ENCODE peak calls at places on chromosomes 7 and 10, in eight cellular contexts. One of them, this sample, is unnamed.

GRCh38 chr7:42929449-42929848 is 2.5 kb downstream of the PSMA2 start:
- DNase-seq in fibroblast of mammary gland: no peak
- DNase-seq in tibial artery: no peak
- DNase-seq in H9: no peak
- DNase-seq in HL-60: no peak
- DNase-seq in H1: no peak
- DNase-seq in cardiac muscle cell: no peak
- DNase-seq in activated CD8-positive, alpha-beta T cell treated with anti-CD3 and anti-CD28 coated beads for 36 hours: no peak
- DNase-seq in this sample: no peak

GRCh38 chr10:35480150-35480549 is 125.0 kb upstream of the GJD4 start:
- DNase-seq in activated CD8-positive, alpha-beta T cell treated with anti-CD3 and anti-CD28 coated beads for 36 hours: no peak
- DNase-seq in H1: no peak
- DNase-seq in HL-60: no peak
- DNase-seq in fibroblast of mammary gland: no peak
- DNase-seq in cardiac muscle cell: no peak
- DNase-seq in tibial artery: no peak
- DNase-seq in H9: peak; percentile 40
- DNase-seq in this sample: no peak

GRCh38 chr7:140229101-140229525 is 52.3 kb upstream of the KDM7A start:
- DNase-seq in cardiac muscle cell: no peak
- DNase-seq in fibroblast of mammary gland: no peak
- DNase-seq in tibial artery: no peak
- DNase-seq in H9: no peak
- DNase-seq in H1: no peak
- DNase-seq in activated CD8-positive, alpha-beta T cell treated with anti-CD3 and anti-CD28 coated beads for 36 hours: peak; percentile 50
- DNase-seq in HL-60: no peak
- DNase-seq in this sample: no peak

GRCh38 chr7:118195837-118196474 is 12.0 kb downstream of the LSM8 start:
- DNase-seq in tibial artery: peak; percentile 32
- DNase-seq in fibroblast of mammary gland: peak; percentile 75
- DNase-seq in activated CD8-positive, alpha-beta T cell treated with anti-CD3 and anti-CD28 coated beads for 36 hours: peak; percentile 76
- DNase-seq in H9: no peak
- DNase-seq in cardiac muscle cell: peak; percentile 80
- DNase-seq in H1: peak; percentile 55
- DNase-seq in HL-60: peak; percentile 59
- DNase-seq in this sample: no peak

GRCh38 chr10:51964630-51965029 is 265.2 kb upstream of the CSTF2T start:
- DNase-seq in H1: no peak
- DNase-seq in cardiac muscle cell: no peak
- DNase-seq in H9: no peak
- DNase-seq in fibroblast of mammary gland: peak; percentile 3
- DNase-seq in HL-60: no peak
- DNase-seq in tibial artery: no peak
- DNase-seq in activated CD8-positive, alpha-beta T cell treated with anti-CD3 and anti-CD28 coated beads for 36 hours: no peak
- DNase-seq in this sample: no peak

GRCh38 chr7:128309124-128309523 is 34.6 kb downstream of the RBM28 start:
- DNase-seq in H9: no peak
- DNase-seq in fibroblast of mammary gland: no peak
- DNase-seq in tibial artery: no peak
- DNase-seq in H1: no peak
- DNase-seq in activated CD8-positive, alpha-beta T cell treated with anti-CD3 and anti-CD28 coated beads for 36 hours: no peak
- DNase-seq in cardiac muscle cell: no peak
- DNase-seq in HL-60: no peak
- DNase-seq in this sample: no peak

GRCh38 chr7:81470084-81470723 is 299.6 kb downstream of the HGF start:
- DNase-seq in cardiac muscle cell: peak; percentile 81
- DNase-seq in H9: peak; percentile 72
- DNase-seq in H1: peak; percentile 69
- DNase-seq in activated CD8-positive, alpha-beta T cell treated with anti-CD3 and anti-CD28 coated beads for 36 hours: peak; percentile 45
- DNase-seq in HL-60: peak; percentile 56
- DNase-seq in fibroblast of mammary gland: peak; percentile 76
- DNase-seq in tibial artery: peak; percentile 38
- DNase-seq in this sample: no peak

GRCh38 chr7:11193131-11193867 is 219.6 kb downstream of the PHF14 start:
- DNase-seq in tibial artery: peak; percentile 31
- DNase-seq in activated CD8-positive, alpha-beta T cell treated with anti-CD3 and anti-CD28 coated beads for 36 hours: no peak
- DNase-seq in HL-60: no peak
- DNase-seq in H9: peak; percentile 75
- DNase-seq in cardiac muscle cell: peak; percentile 54
- DNase-seq in fibroblast of mammary gland: peak; percentile 60
- DNase-seq in H1: peak; percentile 58
- DNase-seq in this sample: no peak

GRCh38 chr10:4902571-4903011 is 60.6 kb upstream of the AKR1C1 start:
- DNase-seq in tibial artery: peak; percentile 49
- DNase-seq in activated CD8-positive, alpha-beta T cell treated with anti-CD3 and anti-CD28 coated beads for 36 hours: peak; percentile 26
- DNase-seq in H9: no peak
- DNase-seq in fibroblast of mammary gland: peak; percentile 82
- DNase-seq in H1: no peak
- DNase-seq in HL-60: no peak
- DNase-seq in cardiac muscle cell: no peak
- DNase-seq in this sample: no peak

GRCh38 chr10:17883621-17884020 is 68.1 kb upstream of the SLC39A12 start:
- DNase-seq in fibroblast of mammary gland: no peak
- DNase-seq in H9: no peak
- DNase-seq in activated CD8-positive, alpha-beta T cell treated with anti-CD3 and anti-CD28 coated beads for 36 hours: no peak
- DNase-seq in H1: no peak
- DNase-seq in cardiac muscle cell: no peak
- DNase-seq in HL-60: no peak
- DNase-seq in tibial artery: no peak
- DNase-seq in this sample: no peak

GRCh38 chr10:46255696-46256355 is 31.0 kb upstream of the ANTXRL start:
- DNase-seq in H1: peak; percentile 91
- DNase-seq in H9: peak; percentile 84
- DNase-seq in activated CD8-positive, alpha-beta T cell treated with anti-CD3 and anti-CD28 coated beads for 36 hours: peak; percentile 68
- DNase-seq in cardiac muscle cell: peak; percentile 71
- DNase-seq in tibial artery: peak; percentile 68
- DNase-seq in fibroblast of mammary gland: peak; percentile 2
- DNase-seq in HL-60: peak; percentile 85
- DNase-seq in this sample: no peak

GRCh38 chr7:28163955-28164354 is 16.6 kb downstream of the JAZF1 start:
- DNase-seq in HL-60: no peak
- DNase-seq in tibial artery: no peak
- DNase-seq in H9: no peak
- DNase-seq in H1: no peak
- DNase-seq in fibroblast of mammary gland: peak; percentile 88
- DNase-seq in activated CD8-positive, alpha-beta T cell treated with anti-CD3 and anti-CD28 coated beads for 36 hours: no peak
- DNase-seq in cardiac muscle cell: no peak
- DNase-seq in this sample: no peak

GRCh38 chr10:10056958-10057357 is 960.7 kb upstream of the CELF2 start:
- DNase-seq in H1: no peak
- DNase-seq in fibroblast of mammary gland: peak; percentile 7
- DNase-seq in tibial artery: no peak
- DNase-seq in cardiac muscle cell: peak; percentile 10
- DNase-seq in activated CD8-positive, alpha-beta T cell treated with anti-CD3 and anti-CD28 coated beads for 36 hours: no peak
- DNase-seq in HL-60: no peak
- DNase-seq in H9: no peak
- DNase-seq in this sample: no peak

GRCh38 chr7:47636111-47636692 is 54.3 kb upstream of the TNS3 start:
- DNase-seq in HL-60: no peak
- DNase-seq in tibial artery: no peak
- DNase-seq in H1: no peak
- DNase-seq in activated CD8-positive, alpha-beta T cell treated with anti-CD3 and anti-CD28 coated beads for 36 hours: no peak
- DNase-seq in H9: no peak
- DNase-seq in fibroblast of mammary gland: no peak
- DNase-seq in cardiac muscle cell: no peak
- DNase-seq in this sample: no peak

GRCh38 chr7:47635091-47636090 is 53.5 kb upstream of the TNS3 start:
- DNase-seq in H9: peak; percentile 56
- DNase-seq in cardiac muscle cell: peak; percentile 42
- DNase-seq in HL-60: no peak
- DNase-seq in fibroblast of mammary gland: no peak
- DNase-seq in H1: peak; percentile 68
- DNase-seq in tibial artery: peak; percentile 57
- DNase-seq in activated CD8-positive, alpha-beta T cell treated with anti-CD3 and anti-CD28 coated beads for 36 hours: no peak
- DNase-seq in this sample: no peak

GRCh38 chr7:47634273-47634672 is 52.4 kb upstream of the TNS3 start:
- DNase-seq in H9: no peak
- DNase-seq in H1: no peak
- DNase-seq in fibroblast of mammary gland: no peak
- DNase-seq in cardiac muscle cell: no peak
- DNase-seq in HL-60: no peak
- DNase-seq in tibial artery: no peak
- DNase-seq in activated CD8-positive, alpha-beta T cell treated with anti-CD3 and anti-CD28 coated beads for 36 hours: no peak
- DNase-seq in this sample: no peak

GRCh38 chr7:47638679-47639306 is 56.9 kb upstream of the TNS3 start:
- DNase-seq in tibial artery: peak; percentile 67
- DNase-seq in H9: no peak
- DNase-seq in fibroblast of mammary gland: no peak
- DNase-seq in activated CD8-positive, alpha-beta T cell treated with anti-CD3 and anti-CD28 coated beads for 36 hours: no peak
- DNase-seq in HL-60: no peak
- DNase-seq in H1: no peak
- DNase-seq in cardiac muscle cell: no peak
- DNase-seq in this sample: no peak

GRCh38 chr7:47636693-47637175 is 54.8 kb upstream of the TNS3 start:
- DNase-seq in tibial artery: no peak
- DNase-seq in activated CD8-positive, alpha-beta T cell treated with anti-CD3 and anti-CD28 coated beads for 36 hours: no peak
- DNase-seq in H9: no peak
- DNase-seq in cardiac muscle cell: peak; percentile 25
- DNase-seq in H1: no peak
- DNase-seq in HL-60: no peak
- DNase-seq in fibroblast of mammary gland: no peak
- DNase-seq in this sample: no peak
- TF ChIP-seq CTCF in tibial artery: no peak
- TF ChIP-seq CTCF in activated CD8-positive, alpha-beta T cell treated with anti-CD3 and anti-CD28 coated beads for 36 hours: no peak
- TF ChIP-seq CTCF in H9: no peak
- TF ChIP-seq CTCF in cardiac muscle cell: no peak
- TF ChIP-seq CTCF in H1: no peak
- TF ChIP-seq CTCF in HL-60: no peak
- TF ChIP-seq CTCF in fibroblast of mammary gland: no peak
- TF ChIP-seq CTCF in this sample: no peak

DNA sequence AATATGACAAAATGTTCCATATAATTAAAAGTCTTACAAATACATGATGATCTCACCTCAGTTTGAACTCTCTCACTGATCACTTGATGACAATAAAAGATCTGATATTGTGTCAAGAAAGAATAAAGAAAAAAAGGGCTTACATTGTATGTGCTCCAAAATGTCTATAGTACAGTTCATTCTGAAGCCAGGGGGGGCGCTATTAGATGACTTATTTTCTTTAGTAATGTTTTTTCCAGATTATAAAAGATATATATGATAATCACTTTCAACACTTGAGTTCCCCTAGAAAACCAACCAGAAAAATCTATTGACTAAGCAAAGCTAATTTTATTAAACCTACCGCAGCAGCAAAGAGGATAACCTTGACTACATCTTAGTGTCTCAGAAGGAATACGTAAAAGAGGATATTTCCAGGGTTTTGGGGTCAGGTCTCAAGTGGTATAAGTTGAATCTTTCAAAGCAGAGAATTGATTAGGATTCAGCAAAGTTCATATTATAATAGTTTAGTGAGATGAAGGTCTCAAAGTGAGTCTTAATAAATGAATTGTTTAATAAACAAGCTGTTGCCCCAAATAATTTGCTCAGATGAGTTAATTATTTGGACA is 55.8 kb downstream of the PTN start:
- DNase-seq in H9: no peak
- DNase-seq in H1: no peak
- DNase-seq in HL-60: no peak
- DNase-seq in tibial artery: no peak
- DNase-seq in cardiac muscle cell: no peak
- DNase-seq in activated CD8-positive, alpha-beta T cell treated with anti-CD3 and anti-CD28 coated beads for 36 hours: peak; percentile 12
- DNase-seq in fibroblast of mammary gland: peak; percentile 16
- DNase-seq in this sample: no peak
- TF ChIP-seq CTCF in H9: peak; percentile 80
- TF ChIP-seq CTCF in H1: peak; percentile 39
- TF ChIP-seq CTCF in HL-60: no peak
- TF ChIP-seq CTCF in tibial artery: no peak
- TF ChIP-seq CTCF in cardiac muscle cell: peak; percentile 32
- TF ChIP-seq CTCF in activated CD8-positive, alpha-beta T cell treated with anti-CD3 and anti-CD28 coated beads for 36 hours: no peak
- TF ChIP-seq CTCF in fibroblast of mammary gland: peak; percentile 41
- TF ChIP-seq CTCF in this sample: peak; percentile 71

DNA sequence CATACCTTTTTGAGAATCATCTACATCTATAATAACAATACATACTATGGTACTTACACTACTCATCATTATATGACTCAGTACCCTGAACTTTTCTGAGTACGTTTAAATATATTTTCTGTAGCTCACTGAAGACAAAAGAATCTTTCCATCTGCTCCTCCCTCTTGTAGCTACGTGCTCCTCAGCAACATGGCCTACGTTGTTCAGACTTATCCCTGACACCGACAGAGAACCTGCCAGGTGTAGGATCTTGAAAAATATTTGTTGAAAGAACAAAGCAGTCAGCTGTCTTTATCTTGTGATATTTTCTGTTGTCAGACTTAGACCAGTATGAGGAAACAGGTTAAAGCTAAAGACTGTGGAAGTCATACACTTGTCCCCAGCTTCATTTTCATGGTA is 356.0 kb upstream of the MYO3A start:
- DNase-seq in activated CD8-positive, alpha-beta T cell treated with anti-CD3 and anti-CD28 coated beads for 36 hours: no peak
- DNase-seq in cardiac muscle cell: no peak
- DNase-seq in H9: no peak
- DNase-seq in HL-60: no peak
- DNase-seq in fibroblast of mammary gland: no peak
- DNase-seq in H1: no peak
- DNase-seq in tibial artery: no peak
- DNase-seq in this sample: no peak
- TF ChIP-seq CTCF in activated CD8-positive, alpha-beta T cell treated with anti-CD3 and anti-CD28 coated beads for 36 hours: no peak
- TF ChIP-seq CTCF in cardiac muscle cell: no peak
- TF ChIP-seq CTCF in H9: no peak
- TF ChIP-seq CTCF in HL-60: no peak
- TF ChIP-seq CTCF in fibroblast of mammary gland: no peak
- TF ChIP-seq CTCF in H1: no peak
- TF ChIP-seq CTCF in tibial artery: no peak
- TF ChIP-seq CTCF in this sample: no peak

GRCh38 chr10:69324583-69324982 is 46.3 kb downstream of the HK1 start:
- DNase-seq in activated CD8-positive, alpha-beta T cell treated with anti-CD3 and anti-CD28 coated beads for 36 hours: no peak
- DNase-seq in cardiac muscle cell: no peak
- DNase-seq in HL-60: no peak
- DNase-seq in H9: no peak
- DNase-seq in H1: no peak
- DNase-seq in fibroblast of mammary gland: no peak
- DNase-seq in tibial artery: no peak
- DNase-seq in this sample: no peak
- TF ChIP-seq CTCF in activated CD8-positive, alpha-beta T cell treated with anti-CD3 and anti-CD28 coated beads for 36 hours: no peak
- TF ChIP-seq CTCF in cardiac muscle cell: no peak
- TF ChIP-seq CTCF in HL-60: no peak
- TF ChIP-seq CTCF in H9: no peak
- TF ChIP-seq CTCF in H1: no peak
- TF ChIP-seq CTCF in fibroblast of mammary gland: no peak
- TF ChIP-seq CTCF in tibial artery: no peak
- TF ChIP-seq CTCF in this sample: no peak

This sample was measured in chondrocyte.